ENCODE peak calls at places on chromosomes 1 and 21, in five cellular contexts. G is HEK293T; F is stimulated activated CD8-positive, alpha-beta memory T cell treated with anti-CD3 and anti-CD28 coated beads, Interleukin-15, amount 100 ng/mL, for 1 hour; H is A172; N is nephron progenitor cell. Z is an unnamed sample.

GRCh38 chr1:202005958-202006357 is 4.4 kb upstream of the ELF3 start:
- DNase-seq in G (no peak), F (no peak), H (peak), N (no peak), Z (no peak)

GRCh38 chr1:223001653-223002634 is 141.1 kb downstream of the TLR5 start:
- DNase-seq in G (no peak), F (no peak), H (no peak), N (no peak), Z (no peak)

GRCh38 chr1:85991261-85991660 is 165.3 kb downstream of the COL24A1 start:
- DNase-seq in G (no peak), F (no peak), H (no peak), N (no peak), Z (no peak)

GRCh38 chr1:210239295-210240155 is 6.9 kb downstream of the SERTAD4 start:
- DNase-seq in G (peak), F (no peak), H (peak), N (no peak), Z (peak)

GRCh38 chr21:45032332-45032731 is 42.0 kb upstream of the ADARB1 start:
- DNase-seq in G (no peak), F (no peak), H (no peak), N (no peak), Z (no peak)

GRCh38 chr21:28910280-28910887 is 82.3 kb downstream of the LTN1 start:
- DNase-seq in G (no peak), F (no peak), H (no peak), N (no peak), Z (no peak)

GRCh38 chr1:182671779-182672486 is 12.5 kb downstream of the RGS8 start:
- DNase-seq in G (no peak), F (no peak), H (no peak), N (no peak), Z (no peak)

GRCh38 chr1:197632651-197633050 is 142.6 kb downstream of the DENND1B start:
- DNase-seq in G (no peak), F (no peak), H (no peak), N (no peak), Z (no peak)

GRCh38 chr1:240487493-240487892 is 124.5 kb downstream of the GREM2 start:
- DNase-seq in G (no peak), F (no peak), H (no peak), N (no peak), Z (no peak)

GRCh38 chr1:159339517-159339916 is 37.4 kb downstream of the FCER1A start:
- DNase-seq in G (no peak), F (no peak), H (peak), N (no peak), Z (no peak)

GRCh38 chr1:230909974-230910754 is 41.8 kb upstream of the C1orf198 start:
- DNase-seq in G (no peak), F (no peak), H (no peak), N (no peak), Z (no peak)

GRCh38 chr1:37940299-37940947 is 6.4 kb downstream of the INPP5B start:
- DNase-seq in G (no peak), F (no peak), H (no peak), N (no peak), Z (no peak)

GRCh38 chr1:21072721-21073120 is 104.0 kb downstream of the EIF4G3 start:
- DNase-seq in G (no peak), F (no peak), H (no peak), N (no peak), Z (peak)

GRCh38 chr1:55712148-55712547 is 497.0 kb upstream of the USP24 start:
- DNase-seq in G (no peak), F (no peak), H (no peak), N (peak), Z (no peak)

GRCh38 chr21:31658053-31658452 is 1.4 kb upstream of the SOD1 start:
- DNase-seq in G (no peak), F (no peak), H (no peak), N (no peak), Z (no peak)

GRCh38 chr1:187685338-187685737 is 856.6 kb downstream of the PLA2G4A start:
- DNase-seq in G (no peak), F (no peak), H (peak), N (no peak), Z (peak)